ENCODE peak calls at places on chromosomes 16 and 17, in four cellular contexts. N is HuH-7, G is ecto neural progenitor cell, A is IMR-90. Z is an unnamed sample.

GRCh38 chr16:30063893-30064745 is 1.4 kb upstream of the ALDOA start:
- DNase-seq in N (peak; percentile 74), G (peak; percentile 67), A (peak; percentile 37), Z (peak; percentile 44)

GRCh38 chr16:4021070-4021779 is 95.0 kb downstream of the ADCY9 start:
- DNase-seq in N (no peak), G (no peak), A (no peak), Z (no peak)

GRCh38 chr16:89049484-89050118 is 44.1 kb upstream of the ACSF3 start:
- DNase-seq in N (no peak), G (no peak), A (no peak), Z (no peak)

GRCh38 chr17:34390649-34391048 is 27.6 kb upstream of the CCL1 start:
- DNase-seq in N (no peak), G (no peak), A (no peak), Z (no peak)

GRCh38 chr16:86725401-86725800 is 147.1 kb downstream of the FOXL1 start:
- DNase-seq in N (no peak), G (no peak), A (peak; percentile 49), Z (no peak)

GRCh38 chr17:63476494-63476856 is 386 bp upstream of the ACE start:
- DNase-seq in N (peak; percentile 72), G (peak; percentile 76), A (no peak), Z (no peak)

GRCh38 chr16:87470332-87470731 is 22.5 kb downstream of the ZCCHC14 start:
- DNase-seq in N (no peak), G (no peak), A (peak; percentile 17), Z (peak; percentile 85)

GRCh38 chr17:1312261-1312870 is 32.9 kb downstream of the TRARG1 start:
- DNase-seq in N (no peak), G (peak; percentile 87), A (no peak), Z (no peak)

GRCh38 chr17:83093506-83093905 is 14.1 kb downstream of the METRNL start:
- DNase-seq in N (no peak), G (no peak), A (no peak), Z (no peak)

GRCh38 chr17:29579866-29580771 is 9.3 kb downstream of the GIT1 start:
- DNase-seq in N (peak; percentile 97), G (peak; percentile 86), A (peak; percentile 75), Z (peak; percentile 79)

GRCh38 chr16:49699718-49700117 is 156.2 kb downstream of the ZNF423 start:
- DNase-seq in N (no peak), G (no peak), A (no peak), Z (no peak)

GRCh38 chr17:41334385-41334784 is 16.2 kb downstream of the KRT33A start:
- DNase-seq in N (no peak), G (no peak), A (no peak), Z (no peak)

GRCh38 chr17:9935408-9935807 is 30.3 kb upstream of the RCVRN start:
- DNase-seq in N (no peak), G (no peak), A (no peak), Z (peak; percentile 21)

GRCh38 chr17:73140531-73140930 is 24.3 kb upstream of the SSTR2 start:
- DNase-seq in N (no peak), G (no peak), A (no peak), Z (no peak)

GRCh38 chr16:85072947-85073346 is 39.3 kb downstream of the CIBAR2 start:
- DNase-seq in N (no peak), G (no peak), A (peak; percentile 90), Z (peak; percentile 37)

GRCh38 chr16:68074850-68075249 is 10.3 kb upstream of the NFATC3 start:
- DNase-seq in N (no peak), G (no peak), A (no peak), Z (no peak)

GRCh38 chr17:80035687-80035936 is at the start of gene TBC1D16:
- DNase-seq in N (no peak), G (no peak), A (no peak), Z (no peak)

GRCh38 chr16:46949216-46949892 is 24.1 kb downstream of the DNAJA2 start:
- DNase-seq in N (no peak), G (no peak), A (no peak), Z (no peak)

GRCh38 chr16:75624921-75625334 is 1.8 kb upstream of the ADAT1 start:
- DNase-seq in N (peak; percentile 32), G (no peak), A (peak; percentile 63), Z (peak; percentile 97)

GRCh38 chr17:83118071-83118841 is 38.8 kb downstream of the METRNL start:
- DNase-seq in N (no peak), G (no peak), A (no peak), Z (no peak)

GRCh38 chr17:1252203-1252608 is 18.0 kb upstream of the BHLHA9 start:
- DNase-seq in N (no peak), G (no peak), A (no peak), Z (peak; percentile 48)

GRCh38 chr17:56834380-56835258 is 668 bp downstream of the DGKE start:
- DNase-seq in N (no peak), G (peak; percentile 83), A (peak; percentile 7), Z (peak; percentile 30)

GRCh38 chr17:73005360-73005759 is 87.1 kb downstream of the SLC39A11 start:
- DNase-seq in N (no peak), G (no peak), A (no peak), Z (no peak)

GRCh38 chr17:57508706-57509105 is 236.4 kb downstream of the CCDC182 start:
- DNase-seq in N (no peak), G (no peak), A (no peak), Z (no peak)

GRCh38 chr16:62805221-62805857 is 769.1 kb upstream of the CDH8 start:
- DNase-seq in N (no peak), G (no peak), A (no peak), Z (no peak)

GRCh38 chr17:57519199-57519598 is 225.9 kb downstream of the CCDC182 start:
- DNase-seq in N (no peak), G (peak; percentile 70), A (peak; percentile 58), Z (peak; percentile 68)

GRCh38 chr16:51237861-51238378 is 86.8 kb upstream of the SALL1 start:
- DNase-seq in N (no peak), G (no peak), A (no peak), Z (no peak)